ENCODE peak calls at places on chromosomes 6 and 20, in six cellular contexts. One of them, this sample, is unnamed.

GRCh38 chr6:109295109-109295765 is 87.0 kb downstream of the CD164 start:
- DNase-seq in K562: no peak
- DNase-seq in HCT116: no peak
- DNase-seq in H1: no peak
- DNase-seq in HepG2: peak; percentile 84
- DNase-seq in GM12878: no peak
- DNase-seq in this sample: no peak

GRCh38 chr6:138404666-138405337 is 779 bp downstream of the HEBP2 start:
- DNase-seq in K562: peak; percentile 54
- DNase-seq in HCT116: no peak
- DNase-seq in H1: no peak
- DNase-seq in HepG2: no peak
- DNase-seq in GM12878: no peak
- DNase-seq in this sample: peak; percentile 29

GRCh38 chr6:108755257-108756240 is 92.7 kb upstream of the ARMC2 start:
- DNase-seq in K562: no peak
- DNase-seq in HCT116: no peak
- DNase-seq in H1: no peak
- DNase-seq in HepG2: no peak
- DNase-seq in GM12878: no peak
- DNase-seq in this sample: no peak

GRCh38 chr6:30612213-30612612 is 4.8 kb downstream of the PPP1R10 start:
- DNase-seq in K562: no peak
- DNase-seq in HCT116: no peak
- DNase-seq in H1: no peak
- DNase-seq in HepG2: no peak
- DNase-seq in GM12878: no peak
- DNase-seq in this sample: no peak

GRCh38 chr6:26556263-26557070 is 18.3 kb downstream of the HMGN4 start:
- DNase-seq in K562: peak; percentile 77
- DNase-seq in HCT116: peak; percentile 84
- DNase-seq in H1: no peak
- DNase-seq in HepG2: peak; percentile 93
- DNase-seq in GM12878: no peak
- DNase-seq in this sample: peak; percentile 59

GRCh38 chr6:63458480-63459115 is 113.7 kb upstream of the LOC128125822 start:
- DNase-seq in K562: no peak
- DNase-seq in HCT116: no peak
- DNase-seq in H1: no peak
- DNase-seq in HepG2: peak; percentile 99
- DNase-seq in GM12878: peak; percentile 9
- DNase-seq in this sample: no peak

GRCh38 chr6:141000917-141001316 is 1131.8 kb upstream of the GJE1 start:
- DNase-seq in K562: no peak
- DNase-seq in HCT116: no peak
- DNase-seq in H1: no peak
- DNase-seq in HepG2: no peak
- DNase-seq in GM12878: no peak
- DNase-seq in this sample: no peak

GRCh38 chr6:37675606-37676005 is 22.1 kb downstream of the MDGA1 start:
- DNase-seq in K562: no peak
- DNase-seq in HCT116: no peak
- DNase-seq in H1: no peak
- DNase-seq in HepG2: no peak
- DNase-seq in GM12878: no peak
- DNase-seq in this sample: no peak

GRCh38 chr6:136037885-136038460 is 186.5 kb downstream of the PDE7B start:
- DNase-seq in K562: no peak
- DNase-seq in HCT116: no peak
- DNase-seq in H1: no peak
- DNase-seq in HepG2: no peak
- DNase-seq in GM12878: no peak
- DNase-seq in this sample: peak; percentile 70

GRCh38 chr20:46625875-46626373 is 25.3 kb downstream of the SLC13A3 start:
- DNase-seq in K562: no peak
- DNase-seq in HCT116: no peak
- DNase-seq in H1: no peak
- DNase-seq in HepG2: no peak
- DNase-seq in GM12878: no peak
- DNase-seq in this sample: no peak

GRCh38 chr6:93419304-93420162 is at the start of gene EPHA7:
- DNase-seq in K562: peak; percentile 23
- DNase-seq in HCT116: no peak
- DNase-seq in H1: peak; percentile 94
- DNase-seq in HepG2: no peak
- DNase-seq in GM12878: no peak
- DNase-seq in this sample: peak; percentile 93

GRCh38 chr6:35181933-35182612 is 31.7 kb upstream of the SCUBE3 start:
- DNase-seq in K562: no peak
- DNase-seq in HCT116: peak; percentile 86
- DNase-seq in H1: no peak
- DNase-seq in HepG2: no peak
- DNase-seq in GM12878: no peak
- DNase-seq in this sample: peak; percentile 15

GRCh38 chr6:24910850-24911712 is 24.7 kb downstream of the RIPOR2 start:
- DNase-seq in K562: no peak
- DNase-seq in HCT116: no peak
- DNase-seq in H1: no peak
- DNase-seq in HepG2: no peak
- DNase-seq in GM12878: no peak
- DNase-seq in this sample: peak; percentile 23

DNA sequence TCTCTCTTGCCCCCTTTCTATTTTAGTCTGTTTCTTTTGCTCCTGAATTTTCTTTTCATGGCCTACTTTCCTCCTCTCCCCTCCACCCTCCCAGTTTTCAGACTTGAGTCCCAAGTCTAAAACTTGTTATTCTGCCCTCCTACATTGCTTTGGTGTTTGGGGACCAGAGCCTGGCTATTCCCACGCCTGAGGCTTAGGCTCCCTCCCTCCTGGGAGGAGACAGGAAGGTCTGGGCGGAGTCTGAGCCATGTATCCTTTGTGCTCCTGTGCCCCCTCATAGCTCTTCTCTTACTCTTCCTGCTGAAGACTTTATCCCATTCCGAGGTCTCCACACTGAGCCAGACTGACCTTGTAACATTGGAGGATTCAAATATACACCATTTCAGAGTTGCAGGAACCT is 69.5 kb downstream of the DAAM2 start:
- DNase-seq in K562: no peak
- DNase-seq in HCT116: no peak
- DNase-seq in H1: no peak
- DNase-seq in HepG2: no peak
- DNase-seq in GM12878: no peak
- DNase-seq in this sample: no peak
- H2AFZ ChIP-seq in K562: no peak overlapping the region
- H2AFZ ChIP-seq in HCT116: no peak overlapping the region
- H2AFZ ChIP-seq in H1: no peak overlapping the region
- H2AFZ ChIP-seq in HepG2: no peak overlapping the region
- H2AFZ ChIP-seq in GM12878: no peak overlapping the region
- H2AFZ ChIP-seq in this sample: no peak overlapping the region

DNA sequence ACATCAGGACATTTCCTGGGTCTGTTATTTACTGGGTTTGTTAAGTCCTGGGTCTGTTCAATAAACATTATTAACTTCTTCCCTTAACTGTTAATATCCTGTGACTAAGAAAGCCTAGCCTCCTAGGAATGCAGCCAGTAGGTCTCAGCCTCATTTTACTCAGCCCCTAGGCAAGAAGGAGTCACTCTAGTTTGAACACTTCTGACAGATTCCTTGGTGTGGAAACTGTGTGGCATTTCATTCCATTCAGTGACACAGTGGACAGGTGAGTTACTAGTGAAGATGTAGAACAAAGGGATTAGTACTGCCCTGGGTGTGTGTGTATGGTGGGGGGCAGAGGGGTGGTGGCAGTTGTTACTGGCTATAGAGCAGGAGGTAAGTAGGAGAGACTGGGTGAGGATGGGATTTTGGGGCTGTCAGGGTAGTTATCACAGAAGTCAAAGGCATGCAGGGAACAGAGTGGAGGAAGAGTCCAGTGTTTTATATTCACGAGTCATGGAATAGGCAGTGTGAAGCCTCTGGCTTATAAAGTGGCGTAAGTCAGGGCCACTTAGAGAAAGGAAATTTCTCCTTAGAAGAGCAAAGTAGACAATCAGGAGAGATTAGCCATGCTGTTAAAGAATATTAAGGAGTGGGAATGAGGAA is 28.4 kb downstream of the RNF182 start:
- DNase-seq in K562: no peak
- DNase-seq in HCT116: peak; percentile 48
- DNase-seq in H1: no peak
- DNase-seq in HepG2: no peak
- DNase-seq in GM12878: no peak
- DNase-seq in this sample: no peak
- TF ChIP-seq POLR2A in K562: no peak
- TF ChIP-seq POLR2A in HCT116: no peak
- TF ChIP-seq POLR2A in H1: no peak
- TF ChIP-seq POLR2A in HepG2: no peak
- TF ChIP-seq POLR2A in GM12878: no peak
- TF ChIP-seq POLR2A in this sample: no peak

DNA sequence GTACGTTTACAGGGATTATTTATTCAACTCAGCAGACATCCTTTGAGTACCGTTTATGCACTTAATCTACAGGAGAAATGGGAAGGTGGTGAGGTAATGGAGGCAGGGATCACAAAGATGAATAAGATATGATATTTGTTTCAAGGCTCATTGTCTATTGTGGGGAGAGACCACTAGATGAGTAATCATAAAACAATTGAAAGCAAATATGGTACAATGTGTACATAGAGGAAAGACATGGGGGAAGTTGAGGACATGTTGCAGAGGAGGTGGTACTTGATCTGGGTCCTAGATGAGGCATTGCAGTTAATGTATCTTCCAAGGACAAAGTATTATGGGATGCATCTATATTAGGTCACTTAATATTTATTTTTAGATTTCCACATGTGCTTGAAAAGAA is 13.7 kb upstream of the CDC5L start:
- DNase-seq in K562: no peak
- DNase-seq in HCT116: no peak
- DNase-seq in H1: no peak
- DNase-seq in HepG2: no peak
- DNase-seq in GM12878: no peak
- DNase-seq in this sample: peak; percentile 28
- TF ChIP-seq EZH2 in K562: no peak
- TF ChIP-seq EZH2 in HCT116: no peak
- TF ChIP-seq EZH2 in H1: no peak
- TF ChIP-seq EZH2 in HepG2: no peak
- TF ChIP-seq EZH2 in GM12878: no peak
- TF ChIP-seq EZH2 in this sample: no peak

GRCh38 chr6:15689586-15690450 is 27.0 kb upstream of the DTNBP1 start:
- DNase-seq in K562: no peak
- DNase-seq in HCT116: no peak
- DNase-seq in H1: no peak
- DNase-seq in HepG2: no peak
- DNase-seq in GM12878: no peak
- DNase-seq in this sample: no peak
- H2AFZ ChIP-seq in K562: no peak overlapping the region
- H2AFZ ChIP-seq in HCT116: peak overlapping the region; percentile 84
- H2AFZ ChIP-seq in H1: no peak overlapping the region
- H2AFZ ChIP-seq in HepG2: no peak overlapping the region
- H2AFZ ChIP-seq in GM12878: no peak overlapping the region
- H2AFZ ChIP-seq in this sample: no peak overlapping the region

DNA sequence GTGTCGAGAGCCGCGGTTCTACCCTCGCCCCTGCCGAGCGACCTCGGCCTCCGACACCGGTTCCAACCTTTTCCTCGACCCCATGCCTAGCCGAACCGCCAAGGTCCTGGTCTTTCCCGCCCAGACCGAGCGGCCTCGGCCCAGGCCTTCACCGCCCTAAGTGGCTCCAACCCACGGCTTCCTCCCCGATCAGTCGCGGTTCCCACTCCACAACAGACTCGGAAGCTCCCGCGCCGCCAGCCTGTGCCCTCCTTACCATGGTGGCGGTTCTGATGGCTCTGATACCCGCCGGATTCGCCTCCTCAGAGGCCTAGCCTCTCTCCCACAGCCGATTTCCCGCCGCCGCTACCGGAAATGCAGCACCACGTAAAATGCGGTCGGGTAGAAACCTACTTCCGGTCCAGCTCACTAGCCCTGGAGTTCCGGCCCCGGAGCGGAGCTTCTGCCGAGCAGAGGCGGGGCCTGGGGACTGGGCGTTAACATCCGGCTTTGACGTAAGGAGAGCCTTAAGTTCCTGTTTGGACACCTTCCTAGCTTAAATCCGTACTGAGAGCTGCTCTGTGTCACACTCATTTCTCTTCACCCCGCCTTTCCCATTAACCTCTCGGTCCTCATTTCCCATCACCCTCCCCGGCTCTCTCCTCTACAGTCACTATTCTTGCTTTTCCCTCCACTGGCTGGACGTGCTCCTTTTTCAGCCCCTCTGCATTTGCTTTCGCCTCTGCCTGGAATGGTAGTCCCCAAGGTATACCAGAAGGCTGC is at the start of gene SNRPB:
- DNase-seq in K562: peak; percentile 86
- DNase-seq in HCT116: peak; percentile 99
- DNase-seq in H1: peak; percentile 96
- DNase-seq in HepG2: peak; percentile 99
- DNase-seq in GM12878: peak; percentile 94
- DNase-seq in this sample: peak; percentile 98
- TF ChIP-seq POLR2A in K562: peak; percentile 96
- TF ChIP-seq POLR2A in HCT116: peak; percentile 98
- TF ChIP-seq POLR2A in H1: peak; percentile 99
- TF ChIP-seq POLR2A in HepG2: peak; percentile 100
- TF ChIP-seq POLR2A in GM12878: peak; percentile 95
- TF ChIP-seq POLR2A in this sample: peak; percentile 98

GRCh38 chr20:1184638-1185315 is at the start of gene TMEM74B:
- DNase-seq in K562: peak; percentile 68
- DNase-seq in HCT116: no peak
- DNase-seq in H1: no peak
- DNase-seq in HepG2: no peak
- DNase-seq in GM12878: no peak
- DNase-seq in this sample: no peak

GRCh38 chr20:1185781-1186334 is 1.1 kb upstream of the TMEM74B start:
- DNase-seq in K562: peak; percentile 71
- DNase-seq in HCT116: peak; percentile 34
- DNase-seq in H1: peak; percentile 21
- DNase-seq in HepG2: peak; percentile 63
- DNase-seq in GM12878: no peak
- DNase-seq in this sample: peak; percentile 48

GRCh38 chr20:1183153-1183552 is 1.6 kb downstream of the TMEM74B start:
- DNase-seq in K562: no peak
- DNase-seq in HCT116: no peak
- DNase-seq in H1: no peak
- DNase-seq in HepG2: no peak
- DNase-seq in GM12878: no peak
- DNase-seq in this sample: no peak

GRCh38 chr20:1185316-1185741 is 548 bp upstream of the TMEM74B start:
- DNase-seq in K562: peak; percentile 77
- DNase-seq in HCT116: no peak
- DNase-seq in H1: no peak
- DNase-seq in HepG2: no peak
- DNase-seq in GM12878: no peak
- DNase-seq in this sample: no peak

GRCh38 chr20:1184260-1184637 is 532 bp downstream of the TMEM74B start:
- DNase-seq in K562: no peak
- DNase-seq in HCT116: no peak
- DNase-seq in H1: no peak
- DNase-seq in HepG2: no peak
- DNase-seq in GM12878: no peak
- DNase-seq in this sample: no peak
- TF ChIP-seq EZH2 in K562: no peak
- TF ChIP-seq EZH2 in HCT116: no peak
- TF ChIP-seq EZH2 in H1: no peak
- TF ChIP-seq EZH2 in HepG2: no peak
- TF ChIP-seq EZH2 in GM12878: no peak
- TF ChIP-seq EZH2 in this sample: no peak

GRCh38 chr6:14017626-14018475 is 93.1 kb downstream of the RNF182 start:
- DNase-seq in K562: no peak
- DNase-seq in HCT116: no peak
- DNase-seq in H1: no peak
- DNase-seq in HepG2: no peak
- DNase-seq in GM12878: no peak
- DNase-seq in this sample: no peak
- H2AFZ ChIP-seq in K562: no peak overlapping the region
- H2AFZ ChIP-seq in HCT116: no peak overlapping the region
- H2AFZ ChIP-seq in H1: no peak overlapping the region
- H2AFZ ChIP-seq in HepG2: no peak overlapping the region
- H2AFZ ChIP-seq in GM12878: no peak overlapping the region
- H2AFZ ChIP-seq in this sample: no peak overlapping the region